ENCODE peak calls at places on chromosomes 6 and 20, in five cellular contexts. L is kidney tubule cell; W is amniotic stem cell; F is hepatic stellate cell; R is stimulated activated CD4-positive, alpha-beta T cell treated with anti-CD3 and anti-CD28 coated beads, Interleukin-12 subunit alpha, Interleukin-12 subunit beta, amount 100 ng/mL, for 4 hours. D is an unnamed sample.

GRCh38 chr6:170429457-170429856 is 122.9 kb downstream of the FAM120B start:
- DNase-seq in R (no peak), L (no peak), F (peak), W (no peak), D (peak)

GRCh38 chr6:4522453-4522852 is 253.8 kb upstream of the CDYL start:
- DNase-seq in R (no peak), L (no peak), W (no peak), F (no peak), D (peak)

GRCh38 chr6:137214931-137215330 is 4.3 kb downstream of the IFNGR1 start:
- DNase-seq in W (no peak), R (no peak), F (no peak), L (no peak), D (no peak)

GRCh38 chr6:26284537-26285142 is 80.4 kb upstream of the BTN3A2 start:
- DNase-seq in L (peak), F (no peak), R (peak), W (no peak), D (peak)

GRCh38 chr20:58810116-58810878 is 40.4 kb downstream of the GNAS-AS1 start:
- DNase-seq in W (no peak), F (no peak), R (no peak), L (no peak), D (no peak)

GRCh38 chr6:149636116-149636515 is 12.4 kb downstream of the KATNA1 start:
- DNase-seq in F (no peak), R (no peak), W (no peak), L (peak), D (no peak)

GRCh38 chr6:25700841-25701240 is 48.8 kb downstream of the SCGN start:
- DNase-seq in W (no peak), R (no peak), L (no peak), F (no peak), D (no peak)

GRCh38 chr6:70790483-70790882 is 122.8 kb downstream of the SMAP1 start:
- DNase-seq in L (no peak), W (no peak), R (no peak), F (no peak), D (no peak)

GRCh38 chr6:145813285-145814034 is 1.1 kb downstream of the FBXO30 start:
- DNase-seq in R (no peak), F (peak), W (peak), L (peak), D (peak)

GRCh38 chr6:164151161-164151728 is 736.7 kb downstream of the QKI start:
- DNase-seq in R (no peak), W (no peak), F (no peak), L (no peak), D (peak)

D was measured in DMS53.